ENCODE peak calls at places on chromosomes 2 and 18, in seven cellular contexts. One of them, this sample, is unnamed.

GRCh38 chr2:57443985-57444501 is 602.6 kb upstream of the VRK2 start:
- DNase-seq in spleen: no peak
- DNase-seq in GM12891: no peak
- DNase-seq in breast epithelium: no peak
- DNase-seq in SK-N-MC: no peak
- DNase-seq in sigmoid colon: no peak
- DNase-seq in HCT116: peak; percentile 56
- DNase-seq in this sample: no peak

GRCh38 chr2:46404181-46404759 is 75.1 kb upstream of the TMEM247 start:
- DNase-seq in GM12891: no peak
- DNase-seq in breast epithelium: no peak
- DNase-seq in spleen: no peak
- DNase-seq in sigmoid colon: no peak
- DNase-seq in SK-N-MC: no peak
- DNase-seq in HCT116: no peak
- DNase-seq in this sample: peak; percentile 90

GRCh38 chr18:61651880-61652268 is 240.9 kb downstream of the RNF152 start:
- DNase-seq in HCT116: no peak
- DNase-seq in breast epithelium: peak; percentile 59
- DNase-seq in sigmoid colon: no peak
- DNase-seq in spleen: no peak
- DNase-seq in GM12891: no peak
- DNase-seq in SK-N-MC: no peak
- DNase-seq in this sample: no peak

GRCh38 chr18:23992119-23992940 is 22.2 kb upstream of the TTC39C start:
- DNase-seq in SK-N-MC: no peak
- DNase-seq in HCT116: no peak
- DNase-seq in sigmoid colon: no peak
- DNase-seq in spleen: no peak
- DNase-seq in GM12891: no peak
- DNase-seq in breast epithelium: peak; percentile 60
- DNase-seq in this sample: no peak

GRCh38 chr18:45416168-45416567 is 199.1 kb upstream of the SLC14A2 start:
- DNase-seq in sigmoid colon: no peak
- DNase-seq in breast epithelium: no peak
- DNase-seq in GM12891: no peak
- DNase-seq in HCT116: no peak
- DNase-seq in spleen: no peak
- DNase-seq in SK-N-MC: no peak
- DNase-seq in this sample: no peak

GRCh38 chr18:13640266-13640860 is 86.0 kb downstream of the FAM210A start:
- DNase-seq in sigmoid colon: peak; percentile 25
- DNase-seq in SK-N-MC: no peak
- DNase-seq in spleen: no peak
- DNase-seq in GM12891: no peak
- DNase-seq in breast epithelium: no peak
- DNase-seq in HCT116: no peak
- DNase-seq in this sample: no peak

GRCh38 chr2:58606799-58607198 is 365.7 kb upstream of the FANCL start:
- DNase-seq in breast epithelium: no peak
- DNase-seq in SK-N-MC: no peak
- DNase-seq in HCT116: no peak
- DNase-seq in spleen: no peak
- DNase-seq in sigmoid colon: no peak
- DNase-seq in GM12891: no peak
- DNase-seq in this sample: no peak

GRCh38 chr2:227188292-227188691 is 23.9 kb downstream of the COL4A3 start:
- DNase-seq in breast epithelium: no peak
- DNase-seq in spleen: no peak
- DNase-seq in sigmoid colon: no peak
- DNase-seq in HCT116: no peak
- DNase-seq in GM12891: no peak
- DNase-seq in SK-N-MC: no peak
- DNase-seq in this sample: peak; percentile 34

GRCh38 chr2:120546077-120546864 is 189.4 kb upstream of the GLI2 start:
- DNase-seq in breast epithelium: no peak
- DNase-seq in HCT116: no peak
- DNase-seq in SK-N-MC: no peak
- DNase-seq in GM12891: no peak
- DNase-seq in sigmoid colon: peak; percentile 74
- DNase-seq in spleen: no peak
- DNase-seq in this sample: no peak

GRCh38 chr18:21241224-21242131 is 554 bp upstream of the GREB1L start:
- DNase-seq in SK-N-MC: no peak
- DNase-seq in sigmoid colon: no peak
- DNase-seq in HCT116: no peak
- DNase-seq in GM12891: peak; percentile 9
- DNase-seq in spleen: no peak
- DNase-seq in breast epithelium: no peak
- DNase-seq in this sample: no peak

GRCh38 chr18:74191577-74191976 is 43.3 kb downstream of the TIMM21 start:
- DNase-seq in spleen: no peak
- DNase-seq in GM12891: no peak
- DNase-seq in HCT116: no peak
- DNase-seq in sigmoid colon: no peak
- DNase-seq in breast epithelium: no peak
- DNase-seq in SK-N-MC: no peak
- DNase-seq in this sample: no peak

GRCh38 chr2:235716875-235717496 is 223.1 kb downstream of the AGAP1 start:
- DNase-seq in SK-N-MC: no peak
- DNase-seq in breast epithelium: no peak
- DNase-seq in spleen: peak; percentile 17
- DNase-seq in HCT116: no peak
- DNase-seq in sigmoid colon: no peak
- DNase-seq in GM12891: no peak
- DNase-seq in this sample: no peak

DNA sequence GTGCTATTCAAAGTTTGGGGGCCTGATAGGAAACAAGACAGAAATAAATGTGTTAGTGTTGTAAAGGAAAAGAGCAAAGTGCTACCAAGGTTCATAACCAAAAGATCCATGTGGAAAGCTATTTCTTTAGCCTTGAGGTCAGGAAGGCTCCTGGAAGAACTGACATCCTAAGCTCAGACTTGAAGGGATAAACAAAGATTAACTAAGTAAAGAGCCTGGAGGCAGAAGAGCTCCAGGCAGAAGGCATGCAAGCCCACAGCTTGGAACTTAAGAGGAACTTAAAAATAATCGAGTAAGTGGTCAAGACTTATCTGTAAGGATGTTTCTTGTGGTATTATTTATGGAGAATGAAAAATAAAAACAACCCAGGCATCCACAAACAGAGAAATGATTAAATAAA is 245.0 kb upstream of the MGAT5 start:
- DNase-seq in sigmoid colon: no peak
- DNase-seq in GM12891: no peak
- DNase-seq in breast epithelium: no peak
- DNase-seq in HCT116: no peak
- DNase-seq in spleen: no peak
- DNase-seq in SK-N-MC: no peak
- DNase-seq in this sample: peak; percentile 29
- TF ChIP-seq POLR2AphosphoS5 in sigmoid colon: no peak
- TF ChIP-seq POLR2AphosphoS5 in GM12891: no peak
- TF ChIP-seq POLR2AphosphoS5 in breast epithelium: no peak
- TF ChIP-seq POLR2AphosphoS5 in HCT116: no peak
- TF ChIP-seq POLR2AphosphoS5 in spleen: no peak
- TF ChIP-seq POLR2AphosphoS5 in SK-N-MC: no peak
- TF ChIP-seq POLR2AphosphoS5 in this sample: no peak

GRCh38 chr2:119354860-119355259 is 11.8 kb downstream of the C2orf76 start:
- DNase-seq in breast epithelium: no peak
- DNase-seq in GM12891: no peak
- DNase-seq in spleen: no peak
- DNase-seq in sigmoid colon: no peak
- DNase-seq in HCT116: no peak
- DNase-seq in SK-N-MC: no peak
- DNase-seq in this sample: no peak

GRCh38 chr2:119349289-119349688 is 17.3 kb downstream of the C2orf76 start:
- DNase-seq in breast epithelium: no peak
- DNase-seq in spleen: no peak
- DNase-seq in HCT116: no peak
- DNase-seq in SK-N-MC: no peak
- DNase-seq in GM12891: no peak
- DNase-seq in sigmoid colon: no peak
- DNase-seq in this sample: no peak

GRCh38 chr2:119350311-119350998 is 16.2 kb downstream of the C2orf76 start:
- DNase-seq in spleen: no peak
- DNase-seq in sigmoid colon: no peak
- DNase-seq in breast epithelium: no peak
- DNase-seq in HCT116: no peak
- DNase-seq in SK-N-MC: no peak
- DNase-seq in GM12891: no peak
- DNase-seq in this sample: no peak

DNA sequence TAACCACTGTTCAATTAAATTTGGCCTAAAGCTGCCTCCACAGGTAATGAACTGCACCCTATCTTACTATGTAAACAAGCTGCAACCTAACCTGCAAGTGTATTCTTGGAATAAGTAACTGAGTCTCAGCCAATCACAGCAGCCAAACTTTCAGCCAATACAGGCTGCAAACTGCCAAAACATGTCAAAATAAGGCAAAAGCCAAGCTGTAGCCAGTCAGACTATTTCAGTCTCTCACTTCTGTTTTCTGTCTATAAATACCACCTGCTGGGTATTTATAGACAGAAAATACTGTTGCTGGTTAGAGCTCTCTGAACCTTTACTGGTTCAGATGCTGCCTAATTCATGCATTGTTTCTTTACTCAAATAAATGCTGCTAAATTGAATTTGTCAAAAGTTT is 14.3 kb downstream of the C2orf76 start:
- DNase-seq in GM12891: no peak
- DNase-seq in SK-N-MC: no peak
- DNase-seq in sigmoid colon: no peak
- DNase-seq in breast epithelium: no peak
- DNase-seq in spleen: no peak
- DNase-seq in HCT116: peak; percentile 8
- DNase-seq in this sample: no peak
- TF ChIP-seq POLR2AphosphoS5 in GM12891: peak; percentile 40
- TF ChIP-seq POLR2AphosphoS5 in SK-N-MC: no peak
- TF ChIP-seq POLR2AphosphoS5 in sigmoid colon: no peak
- TF ChIP-seq POLR2AphosphoS5 in breast epithelium: no peak
- TF ChIP-seq POLR2AphosphoS5 in spleen: no peak
- TF ChIP-seq POLR2AphosphoS5 in HCT116: no peak
- TF ChIP-seq POLR2AphosphoS5 in this sample: no peak

GRCh38 chr2:9141379-9141667 is 65.3 kb upstream of the ASAP2 start:
- DNase-seq in sigmoid colon: peak; percentile 41
- DNase-seq in breast epithelium: no peak
- DNase-seq in SK-N-MC: no peak
- DNase-seq in HCT116: no peak
- DNase-seq in spleen: no peak
- DNase-seq in GM12891: no peak
- DNase-seq in this sample: no peak

GRCh38 chr2:9143264-9143815 is 63.3 kb upstream of the ASAP2 start:
- DNase-seq in SK-N-MC: no peak
- DNase-seq in breast epithelium: no peak
- DNase-seq in spleen: peak; percentile 46
- DNase-seq in HCT116: no peak
- DNase-seq in GM12891: no peak
- DNase-seq in sigmoid colon: peak; percentile 61
- DNase-seq in this sample: no peak

GRCh38 chr2:9141706-9142460 is 64.7 kb upstream of the ASAP2 start:
- DNase-seq in GM12891: no peak
- DNase-seq in sigmoid colon: no peak
- DNase-seq in HCT116: no peak
- DNase-seq in SK-N-MC: no peak
- DNase-seq in breast epithelium: no peak
- DNase-seq in spleen: no peak
- DNase-seq in this sample: no peak

GRCh38 chr2:9144047-9144446 is 62.6 kb upstream of the ASAP2 start:
- DNase-seq in HCT116: no peak
- DNase-seq in GM12891: no peak
- DNase-seq in SK-N-MC: no peak
- DNase-seq in spleen: peak; percentile 1
- DNase-seq in sigmoid colon: peak; percentile 25
- DNase-seq in breast epithelium: no peak
- DNase-seq in this sample: no peak

DNA sequence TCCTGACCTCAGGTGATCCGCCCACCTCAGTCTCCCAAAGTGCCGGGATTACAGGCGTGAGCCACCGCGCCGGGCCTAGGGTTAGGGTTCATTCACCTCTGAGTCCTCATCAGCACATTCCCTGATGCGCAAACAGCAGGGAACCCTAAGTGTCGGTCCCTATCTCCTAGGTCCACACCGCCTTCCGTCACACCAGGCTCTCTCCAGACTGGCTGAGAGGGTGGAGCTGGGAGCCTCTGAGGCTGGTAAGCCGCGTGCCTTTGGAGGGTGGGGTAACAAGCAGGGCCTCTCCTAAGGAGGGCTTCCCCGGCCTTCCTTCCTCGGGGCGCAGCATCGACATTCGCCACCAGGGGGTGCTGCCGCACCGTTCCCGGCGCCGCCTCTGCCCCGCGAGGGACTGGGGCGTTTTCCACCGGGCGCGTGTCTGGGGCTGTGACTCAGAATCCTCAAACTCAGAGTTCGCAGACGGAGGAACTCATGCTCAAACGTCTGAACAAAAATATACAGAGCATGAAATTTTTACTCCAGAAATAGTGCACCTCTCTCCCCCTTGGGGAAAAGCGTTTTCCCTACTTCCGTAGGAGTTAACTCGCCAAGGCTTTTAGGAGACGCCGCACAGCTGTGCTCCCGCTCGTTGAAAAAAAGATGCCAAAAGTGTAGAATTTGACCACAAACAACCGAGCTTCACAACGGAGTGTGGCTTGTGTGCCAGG is 63.9 kb upstream of the ASAP2 start:
- DNase-seq in breast epithelium: peak; percentile 63
- DNase-seq in spleen: peak; percentile 94
- DNase-seq in HCT116: peak; percentile 72
- DNase-seq in sigmoid colon: peak; percentile 95
- DNase-seq in GM12891: peak; percentile 87
- DNase-seq in SK-N-MC: no peak
- DNase-seq in this sample: peak; percentile 97
- TF ChIP-seq POLR2AphosphoS5 in breast epithelium: peak; percentile 85
- TF ChIP-seq POLR2AphosphoS5 in spleen: peak; percentile 61
- TF ChIP-seq POLR2AphosphoS5 in HCT116: peak; percentile 26
- TF ChIP-seq POLR2AphosphoS5 in sigmoid colon: no peak
- TF ChIP-seq POLR2AphosphoS5 in GM12891: no peak
- TF ChIP-seq POLR2AphosphoS5 in SK-N-MC: no peak
- TF ChIP-seq POLR2AphosphoS5 in this sample: peak; percentile 83

DNA sequence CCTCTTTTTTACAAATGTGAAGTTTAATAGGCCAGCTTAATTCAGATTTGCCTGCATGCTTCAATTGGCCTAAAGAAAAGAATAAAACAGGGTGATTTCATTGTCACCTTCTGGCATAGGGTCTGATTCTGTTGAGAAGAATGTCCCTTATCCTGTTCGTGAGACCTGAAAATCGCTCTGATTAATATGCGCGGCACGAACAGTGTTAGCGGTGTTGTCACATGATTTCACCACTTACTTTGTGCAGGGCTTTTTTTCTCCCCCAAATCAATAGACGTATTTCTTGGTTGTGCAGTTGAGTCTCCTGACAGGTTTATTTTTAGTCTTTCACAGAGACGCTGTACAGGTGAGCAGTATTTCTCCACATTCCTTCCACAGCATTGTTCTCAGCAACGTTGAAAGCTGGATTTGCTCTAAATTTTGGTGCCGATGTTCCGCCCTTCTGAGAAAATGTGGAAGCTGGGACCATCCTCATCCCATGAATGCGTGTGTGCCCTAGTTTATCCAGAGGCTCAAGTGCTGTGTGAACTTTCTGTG is 81.9 kb downstream of the ITGB1BP1 start:
- DNase-seq in SK-N-MC: no peak
- DNase-seq in sigmoid colon: no peak
- DNase-seq in GM12891: no peak
- DNase-seq in HCT116: no peak
- DNase-seq in breast epithelium: no peak
- DNase-seq in spleen: no peak
- DNase-seq in this sample: no peak
- TF ChIP-seq POLR2AphosphoS5 in SK-N-MC: no peak
- TF ChIP-seq POLR2AphosphoS5 in sigmoid colon: no peak
- TF ChIP-seq POLR2AphosphoS5 in GM12891: no peak
- TF ChIP-seq POLR2AphosphoS5 in HCT116: no peak
- TF ChIP-seq POLR2AphosphoS5 in breast epithelium: no peak
- TF ChIP-seq POLR2AphosphoS5 in spleen: no peak
- TF ChIP-seq POLR2AphosphoS5 in this sample: no peak